ENCODE peak calls at places on chromosome 22, in seven cellular contexts. One of them, this sample, is unnamed. For H3K36me3, the result is how much of the 10 kb centered on the place peaks cover.

GRCh38 chr22:19796169-19796568 is 35.6 kb downstream of the TBX1 start:
- DNase-seq in tibial nerve: no peak
- DNase-seq in body of pancreas: no peak
- DNase-seq in IMR-90: no peak
- DNase-seq in cardiac muscle cell: no peak
- DNase-seq in esophagus muscularis mucosa: no peak
- DNase-seq in psoas muscle: no peak
- DNase-seq in this sample: no peak

GRCh38 chr22:40714514-40714966 is 35.3 kb downstream of the MCHR1 start:
- DNase-seq in body of pancreas: no peak
- DNase-seq in tibial nerve: no peak
- DNase-seq in IMR-90: peak
- DNase-seq in psoas muscle: no peak
- DNase-seq in esophagus muscularis mucosa: no peak
- DNase-seq in cardiac muscle cell: no peak
- DNase-seq in this sample: no peak

GRCh38 chr22:23242473-23243001 is 62.2 kb downstream of the BCR start:
- DNase-seq in body of pancreas: no peak
- DNase-seq in tibial nerve: no peak
- DNase-seq in psoas muscle: no peak
- DNase-seq in esophagus muscularis mucosa: no peak
- DNase-seq in IMR-90: peak
- DNase-seq in cardiac muscle cell: peak
- DNase-seq in this sample: no peak

GRCh38 chr22:21942407-21942895 is 10.2 kb downstream of the PPM1F start:
- DNase-seq in body of pancreas: peak
- DNase-seq in cardiac muscle cell: no peak
- DNase-seq in tibial nerve: peak
- DNase-seq in esophagus muscularis mucosa: no peak
- DNase-seq in IMR-90: peak
- DNase-seq in psoas muscle: peak
- DNase-seq in this sample: peak

GRCh38 chr22:33896801-33897620 is 23.3 kb downstream of the LARGE1 start:
- DNase-seq in esophagus muscularis mucosa: no peak
- DNase-seq in psoas muscle: no peak
- DNase-seq in tibial nerve: no peak
- DNase-seq in body of pancreas: peak
- DNase-seq in cardiac muscle cell: peak
- DNase-seq in IMR-90: peak
- DNase-seq in this sample: no peak

GRCh38 chr22:23180893-23181762 is 819 bp downstream of the BCR start:
- DNase-seq in tibial nerve: no peak
- DNase-seq in cardiac muscle cell: peak
- DNase-seq in esophagus muscularis mucosa: no peak
- DNase-seq in body of pancreas: peak
- DNase-seq in psoas muscle: peak
- DNase-seq in IMR-90: no peak
- DNase-seq in this sample: peak

GRCh38 chr22:20131856-20132685 is 467 bp downstream of the ZDHHC8 start:
- DNase-seq in psoas muscle: peak
- DNase-seq in body of pancreas: peak
- DNase-seq in IMR-90: no peak
- DNase-seq in cardiac muscle cell: no peak
- DNase-seq in tibial nerve: no peak
- DNase-seq in esophagus muscularis mucosa: no peak
- DNase-seq in this sample: peak

GRCh38 chr22:19728836-19729235 is 5.5 kb downstream of the GP1BB start:
- DNase-seq in IMR-90: no peak
- DNase-seq in body of pancreas: no peak
- DNase-seq in psoas muscle: no peak
- DNase-seq in tibial nerve: no peak
- DNase-seq in cardiac muscle cell: no peak
- DNase-seq in esophagus muscularis mucosa: no peak
- DNase-seq in this sample: no peak

GRCh38 chr22:46067159-46068111 is 82.9 kb upstream of the PPARA start:
- DNase-seq in cardiac muscle cell: no peak
- DNase-seq in psoas muscle: no peak
- DNase-seq in tibial nerve: peak
- DNase-seq in esophagus muscularis mucosa: no peak
- DNase-seq in IMR-90: no peak
- DNase-seq in body of pancreas: no peak
- DNase-seq in this sample: peak

GRCh38 chr22:30017375-30017774 is 62.9 kb upstream of the HORMAD2 start:
- DNase-seq in tibial nerve: no peak
- DNase-seq in IMR-90: peak
- DNase-seq in cardiac muscle cell: no peak
- DNase-seq in psoas muscle: no peak
- DNase-seq in esophagus muscularis mucosa: no peak
- DNase-seq in body of pancreas: no peak
- DNase-seq in this sample: no peak

GRCh38 chr22:22488736-22489135 is 19.8 kb downstream of the ZNF280B start:
- DNase-seq in body of pancreas: no peak
- DNase-seq in psoas muscle: no peak
- DNase-seq in tibial nerve: no peak
- DNase-seq in esophagus muscularis mucosa: no peak
- DNase-seq in cardiac muscle cell: no peak
- DNase-seq in IMR-90: no peak
- DNase-seq in this sample: no peak

GRCh38 chr22:21977814-21978213 is 4.8 kb downstream of the TOP3B start:
- DNase-seq in body of pancreas: no peak
- DNase-seq in IMR-90: no peak
- DNase-seq in tibial nerve: no peak
- DNase-seq in psoas muscle: no peak
- DNase-seq in cardiac muscle cell: no peak
- DNase-seq in esophagus muscularis mucosa: no peak
- DNase-seq in this sample: no peak

GRCh38 chr22:47168900-47169800 is 406.7 kb downstream of the TBC1D22A start:
- DNase-seq in tibial nerve: peak
- DNase-seq in cardiac muscle cell: no peak
- DNase-seq in esophagus muscularis mucosa: no peak
- DNase-seq in psoas muscle: peak
- DNase-seq in body of pancreas: peak
- DNase-seq in IMR-90: peak
- DNase-seq in this sample: peak

GRCh38 chr22:24441406-24442351 is 14.3 kb downstream of the ADORA2A start:
- DNase-seq in body of pancreas: no peak
- DNase-seq in psoas muscle: no peak
- DNase-seq in esophagus muscularis mucosa: no peak
- DNase-seq in IMR-90: no peak
- DNase-seq in tibial nerve: no peak
- DNase-seq in cardiac muscle cell: no peak
- DNase-seq in this sample: no peak

GRCh38 chr22:19823638-19824196 is 31.0 kb downstream of the GNB1L start:
- DNase-seq in cardiac muscle cell: no peak
- DNase-seq in esophagus muscularis mucosa: no peak
- DNase-seq in tibial nerve: no peak
- DNase-seq in IMR-90: no peak
- DNase-seq in psoas muscle: no peak
- DNase-seq in body of pancreas: no peak
- DNase-seq in this sample: peak

GRCh38 chr22:20091690-20092476 is 11.8 kb downstream of the DGCR8 start:
- DNase-seq in body of pancreas: no peak
- DNase-seq in esophagus muscularis mucosa: no peak
- DNase-seq in cardiac muscle cell: no peak
- DNase-seq in psoas muscle: no peak
- DNase-seq in IMR-90: no peak
- DNase-seq in tibial nerve: no peak
- DNase-seq in this sample: peak

GRCh38 chr22:45969414-45969799 is 7.6 kb downstream of the WNT7B start:
- DNase-seq in body of pancreas: no peak
- DNase-seq in psoas muscle: no peak
- DNase-seq in tibial nerve: no peak
- DNase-seq in IMR-90: no peak
- DNase-seq in esophagus muscularis mucosa: no peak
- DNase-seq in cardiac muscle cell: peak
- DNase-seq in this sample: no peak

GRCh38 chr22:39910875-39911601 is 10.2 kb downstream of the GRAP2 start:
- DNase-seq in psoas muscle: no peak
- DNase-seq in body of pancreas: no peak
- DNase-seq in esophagus muscularis mucosa: no peak
- DNase-seq in IMR-90: no peak
- DNase-seq in tibial nerve: no peak
- DNase-seq in cardiac muscle cell: no peak
- DNase-seq in this sample: no peak

GRCh38 chr22:21791635-21792625 is 56.3 kb upstream of the YPEL1 start:
- DNase-seq in body of pancreas: no peak
- DNase-seq in cardiac muscle cell: no peak
- DNase-seq in IMR-90: peak
- DNase-seq in psoas muscle: no peak
- DNase-seq in tibial nerve: no peak
- DNase-seq in esophagus muscularis mucosa: no peak
- DNase-seq in this sample: no peak

GRCh38 chr22:20951151-20951931 is 15.7 kb upstream of the AIFM3 start:
- DNase-seq in tibial nerve: no peak
- DNase-seq in IMR-90: no peak
- DNase-seq in esophagus muscularis mucosa: no peak
- DNase-seq in cardiac muscle cell: no peak
- DNase-seq in body of pancreas: no peak
- DNase-seq in psoas muscle: no peak
- DNase-seq in this sample: no peak

GRCh38 chr22:35154937-35155387 is 89.0 kb downstream of the ISX start:
- DNase-seq in cardiac muscle cell: peak
- DNase-seq in psoas muscle: peak
- DNase-seq in IMR-90: peak
- DNase-seq in body of pancreas: peak
- DNase-seq in esophagus muscularis mucosa: no peak
- DNase-seq in tibial nerve: no peak
- DNase-seq in this sample: peak

GRCh38 chr22:24437820-24438328 is 10.5 kb downstream of the ADORA2A start:
- DNase-seq in psoas muscle: no peak
- DNase-seq in esophagus muscularis mucosa: no peak
- DNase-seq in tibial nerve: no peak
- DNase-seq in IMR-90: no peak
- DNase-seq in body of pancreas: no peak
- DNase-seq in cardiac muscle cell: no peak
- DNase-seq in this sample: no peak

GRCh38 chr22:46320716-46321386 is 14.7 kb upstream of the TRMU start:
- DNase-seq in cardiac muscle cell: no peak
- DNase-seq in body of pancreas: no peak
- DNase-seq in tibial nerve: no peak
- DNase-seq in esophagus muscularis mucosa: no peak
- DNase-seq in IMR-90: no peak
- DNase-seq in psoas muscle: no peak
- DNase-seq in this sample: no peak

DNA sequence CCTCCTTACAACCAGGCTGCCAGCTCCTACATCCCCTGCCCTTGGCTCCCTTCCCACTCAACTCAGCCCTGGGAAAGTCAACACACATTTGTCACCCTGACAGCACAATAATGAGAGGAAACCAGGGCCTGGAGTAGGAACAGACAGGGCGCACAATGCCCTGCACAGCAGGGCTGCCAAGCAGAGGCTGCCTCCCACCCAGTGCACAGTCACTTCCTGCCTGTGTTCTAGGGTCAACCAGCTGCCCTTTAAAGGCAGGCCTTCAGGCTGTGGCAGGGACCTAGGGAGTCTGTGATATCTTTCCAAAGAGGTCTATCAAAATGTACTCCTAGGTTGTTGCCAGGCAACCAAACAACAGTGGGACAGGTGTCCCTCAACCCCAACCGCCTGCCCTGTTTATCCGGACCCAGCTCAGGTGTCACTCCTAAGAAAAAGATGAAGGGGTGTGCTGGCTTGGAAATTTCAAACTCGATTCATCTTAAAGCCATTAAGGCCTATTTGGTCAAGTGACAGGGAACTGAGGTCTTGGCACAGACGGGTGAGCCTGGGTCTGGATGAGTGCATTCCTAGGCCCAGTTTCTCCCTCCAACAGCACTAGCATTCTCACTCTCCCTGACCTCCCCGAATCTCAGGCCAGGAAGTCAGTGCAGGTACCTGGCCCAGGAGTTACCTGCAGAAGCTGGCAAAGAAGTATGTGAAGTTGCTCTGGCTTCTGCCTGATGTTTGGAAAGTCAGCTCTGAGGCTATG is 110.3 kb upstream of the PITPNB start:
- DNase-seq in cardiac muscle cell: no peak
- DNase-seq in esophagus muscularis mucosa: no peak
- DNase-seq in psoas muscle: peak
- DNase-seq in tibial nerve: no peak
- DNase-seq in body of pancreas: peak
- DNase-seq in IMR-90: peak
- DNase-seq in this sample: peak
- H3K27ac ChIP-seq in cardiac muscle cell: peak
- H3K27ac ChIP-seq in esophagus muscularis mucosa: peak
- H3K27ac ChIP-seq in psoas muscle: peak
- H3K27ac ChIP-seq in tibial nerve: no peak
- H3K27ac ChIP-seq in body of pancreas: peak
- H3K27ac ChIP-seq in IMR-90: no peak
- H3K27ac ChIP-seq in this sample: peak

GRCh38 chr22:48453171-48453570 is 1374.5 kb downstream of the BRD1 start:
- DNase-seq in tibial nerve: no peak
- DNase-seq in psoas muscle: no peak
- DNase-seq in esophagus muscularis mucosa: no peak
- DNase-seq in cardiac muscle cell: no peak
- DNase-seq in IMR-90: no peak
- DNase-seq in body of pancreas: no peak
- DNase-seq in this sample: no peak
- TF ChIP-seq CTCF in tibial nerve: no peak
- TF ChIP-seq CTCF in psoas muscle: no peak
- TF ChIP-seq CTCF in esophagus muscularis mucosa: no peak
- TF ChIP-seq CTCF in cardiac muscle cell: no peak
- TF ChIP-seq CTCF in IMR-90: no peak
- TF ChIP-seq CTCF in body of pancreas: no peak
- TF ChIP-seq CTCF in this sample: no peak

GRCh38 chr22:42602470-42602869 is 12.2 kb downstream of the POLDIP3 start:
- DNase-seq in psoas muscle: no peak
- DNase-seq in IMR-90: no peak
- DNase-seq in tibial nerve: no peak
- DNase-seq in esophagus muscularis mucosa: no peak
- DNase-seq in cardiac muscle cell: no peak
- DNase-seq in body of pancreas: no peak
- DNase-seq in this sample: no peak
- H3K36me3 ChIP-seq in psoas muscle: under half
- H3K36me3 ChIP-seq in IMR-90: under half
- H3K36me3 ChIP-seq in tibial nerve: under half
- H3K36me3 ChIP-seq in esophagus muscularis mucosa: half or more
- H3K36me3 ChIP-seq in cardiac muscle cell: under half
- H3K36me3 ChIP-seq in body of pancreas: under half
- H3K36me3 ChIP-seq in this sample: half or more

GRCh38 chr22:26487996-26488395 is 4.3 kb downstream of the SRRD start:
- DNase-seq in body of pancreas: no peak
- DNase-seq in cardiac muscle cell: no peak
- DNase-seq in tibial nerve: no peak
- DNase-seq in psoas muscle: no peak
- DNase-seq in IMR-90: no peak
- DNase-seq in esophagus muscularis mucosa: no peak
- DNase-seq in this sample: no peak
- H3K27ac ChIP-seq in body of pancreas: no peak
- H3K27ac ChIP-seq in cardiac muscle cell: no peak
- H3K27ac ChIP-seq in tibial nerve: no peak
- H3K27ac ChIP-seq in psoas muscle: no peak
- H3K27ac ChIP-seq in IMR-90: no peak
- H3K27ac ChIP-seq in esophagus muscularis mucosa: no peak
- H3K27ac ChIP-seq in this sample: no peak

This sample was measured in lower lobe of right lung.